ENCODE peak calls at places on chromosome 22, in five cellular contexts. One of them, this sample, is unnamed.

GRCh38 chr22:41888638-41889200 is 26.2 kb downstream of the SHISA8 start:
- DNase-seq in H9: no peak
- DNase-seq in mesenchymal stem cell: no peak
- DNase-seq in trophoblast cell: no peak
- DNase-seq in H1: no peak
- DNase-seq in this sample: no peak

GRCh38 chr22:26968873-26969272 is 311.5 kb downstream of the MIAT start:
- DNase-seq in H9: no peak
- DNase-seq in mesenchymal stem cell: no peak
- DNase-seq in trophoblast cell: no peak
- DNase-seq in H1: no peak
- DNase-seq in this sample: no peak

GRCh38 chr22:49497266-49497665 is 330.4 kb downstream of the BRD1 start:
- DNase-seq in H9: no peak
- DNase-seq in mesenchymal stem cell: no peak
- DNase-seq in trophoblast cell: no peak
- DNase-seq in H1: no peak
- DNase-seq in this sample: no peak

GRCh38 chr22:17847360-17848078 is 73.2 kb upstream of the BID start:
- DNase-seq in H9: no peak
- DNase-seq in mesenchymal stem cell: no peak
- DNase-seq in trophoblast cell: peak
- DNase-seq in H1: no peak
- DNase-seq in this sample: no peak

GRCh38 chr22:20191000-20191515 is 40.2 kb upstream of the CCDC188 start:
- DNase-seq in H9: no peak
- DNase-seq in mesenchymal stem cell: no peak
- DNase-seq in trophoblast cell: no peak
- DNase-seq in H1: no peak
- DNase-seq in this sample: no peak

GRCh38 chr22:17258015-17258827 is 39.0 kb upstream of the ADA2 start:
- DNase-seq in H9: peak
- DNase-seq in mesenchymal stem cell: peak
- DNase-seq in trophoblast cell: peak
- DNase-seq in H1: no peak
- DNase-seq in this sample: peak

GRCh38 chr22:47130883-47131610 is 368.6 kb downstream of the TBC1D22A start:
- DNase-seq in H9: no peak
- DNase-seq in mesenchymal stem cell: no peak
- DNase-seq in trophoblast cell: no peak
- DNase-seq in H1: no peak
- DNase-seq in this sample: no peak

GRCh38 chr22:28989484-28989883 is 72.1 kb downstream of the C22orf31 start:
- DNase-seq in H9: no peak
- DNase-seq in mesenchymal stem cell: no peak
- DNase-seq in trophoblast cell: no peak
- DNase-seq in H1: no peak
- DNase-seq in this sample: no peak

GRCh38 chr22:49967333-49968241 is 7.0 kb downstream of the PIM3 start:
- DNase-seq in H9: peak
- DNase-seq in mesenchymal stem cell: peak
- DNase-seq in trophoblast cell: no peak
- DNase-seq in H1: no peak
- DNase-seq in this sample: no peak

GRCh38 chr22:50084570-50084969 is 656 bp downstream of the MLC1 start:
- DNase-seq in H9: no peak
- DNase-seq in mesenchymal stem cell: no peak
- DNase-seq in trophoblast cell: no peak
- DNase-seq in H1: no peak
- DNase-seq in this sample: no peak

GRCh38 chr22:49710746-49711145 is 116.9 kb downstream of the BRD1 start:
- DNase-seq in H9: no peak
- DNase-seq in mesenchymal stem cell: no peak
- DNase-seq in trophoblast cell: no peak
- DNase-seq in H1: no peak
- DNase-seq in this sample: no peak

GRCh38 chr22:44018594-44018993 is 5.5 kb upstream of the PARVB start:
- DNase-seq in H9: no peak
- DNase-seq in mesenchymal stem cell: no peak
- DNase-seq in trophoblast cell: no peak
- DNase-seq in H1: no peak
- DNase-seq in this sample: no peak

GRCh38 chr22:24465566-24465965 is 29.6 kb upstream of the UPB1 start:
- DNase-seq in H9: no peak
- DNase-seq in mesenchymal stem cell: peak
- DNase-seq in trophoblast cell: peak
- DNase-seq in H1: no peak
- DNase-seq in this sample: no peak

GRCh38 chr22:25360891-25361645 is 141.6 kb downstream of the CRYBB2 start:
- DNase-seq in H9: no peak
- DNase-seq in mesenchymal stem cell: no peak
- DNase-seq in trophoblast cell: no peak
- DNase-seq in H1: no peak
- DNase-seq in this sample: no peak

GRCh38 chr22:37018815-37019308 is 385 bp downstream of the TST start:
- DNase-seq in H9: peak
- DNase-seq in mesenchymal stem cell: peak
- DNase-seq in trophoblast cell: no peak
- DNase-seq in H1: no peak
- DNase-seq in this sample: peak

GRCh38 chr22:41574847-41575381 is 14.1 kb downstream of the CSDC2 start:
- DNase-seq in H9: no peak
- DNase-seq in mesenchymal stem cell: no peak
- DNase-seq in trophoblast cell: no peak
- DNase-seq in H1: no peak
- DNase-seq in this sample: no peak

GRCh38 chr22:17781319-17782031 is 7.2 kb upstream of the BID start:
- DNase-seq in H9: no peak
- DNase-seq in mesenchymal stem cell: peak
- DNase-seq in trophoblast cell: peak
- DNase-seq in H1: no peak
- DNase-seq in this sample: no peak

GRCh38 chr22:44711701-44712100 is 9.7 kb downstream of the PRR5 start:
- DNase-seq in H9: no peak
- DNase-seq in mesenchymal stem cell: no peak
- DNase-seq in trophoblast cell: no peak
- DNase-seq in H1: no peak
- DNase-seq in this sample: no peak

GRCh38 chr22:26757496-26757895 is 100.1 kb downstream of the MIAT start:
- DNase-seq in H9: no peak
- DNase-seq in mesenchymal stem cell: no peak
- DNase-seq in trophoblast cell: no peak
- DNase-seq in H1: no peak
- DNase-seq in this sample: no peak

GRCh38 chr22:27801616-27802388 is at the start of gene MN1:
- DNase-seq in H9: peak
- DNase-seq in mesenchymal stem cell: peak
- DNase-seq in trophoblast cell: no peak
- DNase-seq in H1: no peak
- DNase-seq in this sample: peak

GRCh38 chr22:41512421-41513194 is 31.7 kb downstream of the POLR3H start:
- DNase-seq in H9: peak
- DNase-seq in mesenchymal stem cell: peak
- DNase-seq in trophoblast cell: no peak
- DNase-seq in H1: no peak
- DNase-seq in this sample: peak

GRCh38 chr22:41092023-41092817 is at the start of gene EP300:
- DNase-seq in H9: peak
- DNase-seq in mesenchymal stem cell: peak
- DNase-seq in trophoblast cell: peak
- DNase-seq in H1: no peak
- DNase-seq in this sample: peak

GRCh38 chr22:35541254-35541748 is 670 bp downstream of the RASD2 start:
- DNase-seq in H9: no peak
- DNase-seq in mesenchymal stem cell: no peak
- DNase-seq in trophoblast cell: no peak
- DNase-seq in H1: no peak
- DNase-seq in this sample: no peak

GRCh38 chr22:38750104-38750503 is 5.7 kb downstream of the SUN2 start:
- DNase-seq in H9: no peak
- DNase-seq in mesenchymal stem cell: no peak
- DNase-seq in trophoblast cell: no peak
- DNase-seq in H1: no peak
- DNase-seq in this sample: no peak

GRCh38 chr22:20899827-20900423 is 17.3 kb upstream of the CRKL start:
- DNase-seq in H9: no peak
- DNase-seq in mesenchymal stem cell: no peak
- DNase-seq in trophoblast cell: no peak
- DNase-seq in H1: no peak
- DNase-seq in this sample: no peak

GRCh38 chr22:21989049-21989448 is 6.5 kb upstream of the TOP3B start:
- DNase-seq in H9: no peak
- DNase-seq in mesenchymal stem cell: no peak
- DNase-seq in trophoblast cell: peak
- DNase-seq in H1: no peak
- DNase-seq in this sample: no peak
- H2AFZ ChIP-seq in H9: no peak
- H2AFZ ChIP-seq in mesenchymal stem cell: no peak
- H2AFZ ChIP-seq in trophoblast cell: no peak
- H2AFZ ChIP-seq in H1: no peak
- H2AFZ ChIP-seq in this sample: no peak

GRCh38 chr22:22787151-22787550 is 100.5 kb upstream of the IGLL5 start:
- DNase-seq in H9: no peak
- DNase-seq in mesenchymal stem cell: no peak
- DNase-seq in trophoblast cell: no peak
- DNase-seq in H1: no peak
- DNase-seq in this sample: no peak
- H2BK12ac ChIP-seq in H9: no peak
- H2BK12ac ChIP-seq in mesenchymal stem cell: no peak
- H2BK12ac ChIP-seq in trophoblast cell: no peak
- H2BK12ac ChIP-seq in H1: no peak
- H2BK12ac ChIP-seq in this sample: no peak

GRCh38 chr22:45867118-45867905 is 109.7 kb downstream of the WNT7B start:
- DNase-seq in H9: peak
- DNase-seq in mesenchymal stem cell: peak
- DNase-seq in trophoblast cell: no peak
- DNase-seq in H1: no peak
- DNase-seq in this sample: no peak
- H2AFZ ChIP-seq in H9: no peak
- H2AFZ ChIP-seq in mesenchymal stem cell: peak
- H2AFZ ChIP-seq in trophoblast cell: no peak
- H2AFZ ChIP-seq in H1: no peak
- H2AFZ ChIP-seq in this sample: no peak

DNA sequence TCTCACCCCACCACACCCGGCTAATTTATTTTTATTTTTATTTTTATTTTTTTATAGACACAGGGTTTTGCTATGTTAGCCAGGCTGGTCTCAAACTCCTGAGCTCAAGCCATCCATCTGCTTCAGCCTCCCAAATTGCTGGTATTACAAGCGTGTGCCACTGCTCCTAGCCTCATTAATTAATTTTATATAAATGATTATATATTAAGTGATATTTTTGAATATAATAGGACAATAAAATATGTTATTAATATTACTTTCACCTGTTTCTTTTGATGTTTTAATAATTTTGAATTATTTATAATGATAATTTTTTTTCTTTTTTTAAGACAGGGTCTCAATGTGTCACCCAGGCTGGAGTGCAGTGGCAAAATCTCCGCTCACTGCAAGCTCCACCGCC is 2.2 kb upstream of the SEC14L4 start:
- DNase-seq in H9: no peak
- DNase-seq in mesenchymal stem cell: no peak
- DNase-seq in trophoblast cell: no peak
- DNase-seq in H1: no peak
- DNase-seq in this sample: no peak
- H2BK12ac ChIP-seq in H9: no peak
- H2BK12ac ChIP-seq in mesenchymal stem cell: no peak
- H2BK12ac ChIP-seq in trophoblast cell: no peak
- H2BK12ac ChIP-seq in H1: no peak
- H2BK12ac ChIP-seq in this sample: no peak

GRCh38 chr22:31291403-31291715 is 929 bp downstream of the PIK3IP1 start:
- DNase-seq in H9: no peak
- DNase-seq in mesenchymal stem cell: no peak
- DNase-seq in trophoblast cell: no peak
- DNase-seq in H1: no peak
- DNase-seq in this sample: no peak
- H2AFZ ChIP-seq in H9: no peak
- H2AFZ ChIP-seq in mesenchymal stem cell: peak
- H2AFZ ChIP-seq in trophoblast cell: no peak
- H2AFZ ChIP-seq in H1: no peak
- H2AFZ ChIP-seq in this sample: peak

GRCh38 chr22:48452766-48453165 is 1374.9 kb downstream of the BRD1 start:
- DNase-seq in H9: no peak
- DNase-seq in mesenchymal stem cell: no peak
- DNase-seq in trophoblast cell: no peak
- DNase-seq in H1: no peak
- DNase-seq in this sample: no peak

GRCh38 chr22:48453171-48453570 is 1374.5 kb downstream of the BRD1 start:
- DNase-seq in H9: no peak
- DNase-seq in mesenchymal stem cell: no peak
- DNase-seq in trophoblast cell: no peak
- DNase-seq in H1: no peak
- DNase-seq in this sample: no peak

GRCh38 chr22:48453751-48454485 is 1373.8 kb downstream of the BRD1 start:
- DNase-seq in H9: no peak
- DNase-seq in mesenchymal stem cell: no peak
- DNase-seq in trophoblast cell: no peak
- DNase-seq in H1: no peak
- DNase-seq in this sample: no peak

GRCh38 chr22:48450188-48450825 is 1377.4 kb downstream of the BRD1 start:
- DNase-seq in H9: no peak
- DNase-seq in mesenchymal stem cell: no peak
- DNase-seq in trophoblast cell: no peak
- DNase-seq in H1: no peak
- DNase-seq in this sample: no peak

DNA sequence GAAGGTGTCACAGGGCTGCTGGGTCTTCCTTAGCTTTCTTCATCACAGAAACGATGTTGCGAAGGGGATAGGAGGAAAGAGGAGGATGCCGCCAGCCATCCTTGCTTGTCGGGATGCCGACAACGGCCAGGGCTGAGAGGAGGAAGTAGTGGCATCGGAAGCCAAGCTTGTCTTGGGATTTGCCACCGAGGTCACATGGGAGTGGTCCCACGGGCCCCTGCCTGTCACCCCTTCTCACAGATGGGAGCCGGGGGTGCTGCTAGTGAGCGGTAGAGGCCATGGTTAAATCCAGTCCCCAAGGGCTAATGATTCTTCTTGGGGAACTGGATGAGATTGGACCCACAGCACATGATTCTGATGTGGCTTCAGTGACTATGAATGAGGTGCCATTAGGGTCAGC is 1375.8 kb downstream of the BRD1 start:
- DNase-seq in H9: no peak
- DNase-seq in mesenchymal stem cell: no peak
- DNase-seq in trophoblast cell: no peak
- DNase-seq in H1: no peak
- DNase-seq in this sample: no peak
- H2BK12ac ChIP-seq in H9: no peak
- H2BK12ac ChIP-seq in mesenchymal stem cell: no peak
- H2BK12ac ChIP-seq in trophoblast cell: no peak
- H2BK12ac ChIP-seq in H1: no peak
- H2BK12ac ChIP-seq in this sample: no peak

This sample was measured in neuronal stem cell.